ENCODE peak calls at places on chromosomes 2 and 18, in four cellular contexts. X is Ammon's horn, F is sigmoid colon, A is COR-L47. N is an unnamed sample.

GRCh38 chr2:70145851-70146739 is 44.7 kb downstream of the C2orf42 start:
- DNase-seq in A (no peak), X (no peak), F (no peak), N (no peak)

GRCh38 chr2:7961550-7961949 is 720.3 kb upstream of the ID2 start:
- DNase-seq in F (no peak), A (no peak), X (no peak), N (no peak)

GRCh38 chr2:19709553-19709952 is 192.2 kb downstream of the TTC32 start:
- DNase-seq in F (no peak), A (no peak), X (no peak), N (no peak)

GRCh38 chr18:8800876-8801262 is 95.5 kb downstream of the MTCL1 start:
- DNase-seq in X (no peak), F (no peak), A (no peak), N (no peak)

GRCh38 chr2:48529189-48529588 is 765 bp upstream of the STON1 start:
- DNase-seq in X (no peak), A (no peak), F (peak; percentile 88), N (no peak)

GRCh38 chr2:160730296-160730995 is 236.8 kb upstream of the RBMS1 start:
- DNase-seq in F (no peak), A (no peak), X (no peak), N (no peak)

GRCh38 chr18:40494603-40495002 is 1460.4 kb upstream of the PIK3C3 start:
- DNase-seq in X (no peak), A (no peak), F (no peak), N (no peak)

GRCh38 chr2:42787424-42787787 is 5.0 kb downstream of the HAAO start:
- DNase-seq in A (no peak), F (no peak), X (no peak), N (no peak)

GRCh38 chr2:72032481-72033041 is 115.1 kb downstream of the CYP26B1 start:
- DNase-seq in A (no peak), X (no peak), F (no peak), N (no peak)

GRCh38 chr2:26464390-26465265 is 13.3 kb downstream of the OTOF start:
- DNase-seq in A (no peak), X (no peak), F (peak; percentile 54), N (no peak)

GRCh38 chr18:48687694-48688042 is 148.8 kb downstream of the CTIF start:
- DNase-seq in X (peak; percentile 64), F (peak; percentile 51), A (no peak), N (no peak)

GRCh38 chr2:20353597-20353996 is 3.0 kb upstream of the PUM2 start:
- DNase-seq in A (peak; percentile 68), X (no peak), F (no peak), N (no peak)

N was measured in fibroblast of the conjunctiva.